ENCODE peak calls at places on chromosomes 6 and 20, in four cellular contexts. O, P, M and Q are unnamed samples.
A peak's percentile ranks its signal among the peaks of the same experiment; 100 is the strongest.

GRCh38 chr20:10179574-10180298 is 38.9 kb upstream of the SNAP25 start:
- DNase-seq in M (peak; percentile 8), O (peak; percentile 22), P (no peak), Q (no peak)

GRCh38 chr6:14412026-14412425 is 294.5 kb downstream of the CD83 start:
- DNase-seq in O (no peak), P (no peak), M (no peak), Q (no peak)

GRCh38 chr20:57118107-57118769 is 148.2 kb downstream of the BMP7 start:
- DNase-seq in P (no peak), O (no peak), M (no peak), Q (peak; percentile 15)

GRCh38 chr6:72784581-72784980 is 162.7 kb downstream of the KCNQ5 start:
- DNase-seq in P (no peak), O (no peak), M (no peak), Q (no peak)

GRCh38 chr20:40606660-40607059 is 82.4 kb downstream of the MAFB start:
- DNase-seq in P (no peak), O (no peak), M (no peak), Q (no peak)

GRCh38 chr6:148379966-148380653 is 37.5 kb downstream of the SASH1 start:
- DNase-seq in O (no peak), M (no peak), P (no peak), Q (no peak)

GRCh38 chr6:169317441-169318202 is 64.0 kb upstream of the THBS2 start:
- DNase-seq in M (no peak), P (no peak), O (no peak), Q (peak; percentile 6)

GRCh38 chr6:169961772-169962561 is 210.5 kb downstream of the ERMARD start:
- DNase-seq in M (no peak), O (peak; percentile 32), P (no peak), Q (no peak)

GRCh38 chr6:140987364-140988135 is 1145.2 kb upstream of the GJE1 start:
- DNase-seq in P (no peak), O (no peak), M (no peak), Q (no peak)

GRCh38 chr20:35192071-35192872 is 20.4 kb downstream of the PROCR start:
- DNase-seq in P (no peak), O (no peak), M (no peak), Q (no peak)

GRCh38 chr6:2891768-2892170 is 11.3 kb downstream of the SERPINB9 start:
- DNase-seq in M (no peak), P (peak; percentile 89), O (no peak), Q (peak; percentile 16)

GRCh38 chr6:30463242-30463641 is 26.1 kb upstream of the HLA-E start:
- DNase-seq in O (no peak), P (no peak), M (no peak), Q (no peak)

GRCh38 chr6:158468666-158469065 is 91.2 kb upstream of the TMEM181 start:
- DNase-seq in M (no peak), P (no peak), O (no peak), Q (no peak)

GRCh38 chr20:20492521-20493334 is 124.8 kb downstream of the INSM1 start:
- DNase-seq in O (peak; percentile 30), P (no peak), M (no peak), Q (no peak)

GRCh38 chr6:106511274-106512047 is 117.8 kb downstream of the RTN4IP1 start:
- DNase-seq in P (no peak), M (no peak), O (peak; percentile 60), Q (peak; percentile 51)

GRCh38 chr20:10609276-10609675 is 64.5 kb downstream of the JAG1 start:
- DNase-seq in P (no peak), O (no peak), M (no peak), Q (no peak)

GRCh38 chr20:46580613-46581012 is 30.2 kb upstream of the OCSTAMP start:
- DNase-seq in P (no peak), M (no peak), O (no peak), Q (no peak)
- TF ChIP-seq JUND in P (no peak), M (no peak), O (no peak), Q (no peak)

DNA sequence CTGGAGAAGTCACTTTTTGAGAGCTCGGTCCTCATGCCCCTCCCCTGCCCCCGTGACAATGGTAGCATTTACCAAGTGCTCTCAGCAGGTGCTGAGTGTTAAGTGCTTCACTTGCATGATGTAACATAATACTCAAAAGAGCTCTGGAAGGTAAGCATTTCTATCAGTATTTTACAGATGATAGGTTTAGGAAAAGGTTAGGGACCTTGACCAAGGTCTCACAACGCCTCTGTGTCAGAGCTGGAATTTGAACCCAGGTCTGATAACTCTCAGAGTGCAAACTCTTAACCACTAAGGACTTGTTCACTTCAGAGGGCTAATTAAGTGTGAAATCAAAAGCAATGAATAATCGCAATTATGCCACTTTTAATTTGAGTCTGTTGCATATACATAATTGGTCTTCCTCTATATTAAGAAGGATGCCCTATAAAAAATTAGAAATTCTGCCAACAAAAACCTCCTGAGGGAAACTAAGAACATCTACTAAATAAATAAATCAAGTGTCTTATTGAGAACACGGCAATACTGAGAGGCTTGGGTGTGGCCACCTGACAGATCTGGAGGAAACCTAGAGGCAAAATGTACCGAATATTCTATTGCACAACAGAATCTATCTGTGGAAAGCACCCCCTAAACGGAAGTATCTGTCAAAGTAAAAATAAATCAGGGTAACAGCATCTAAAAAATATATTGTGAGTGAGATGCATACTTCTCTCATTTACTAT is 109.8 kb downstream of the BACH2 start:
- DNase-seq in P (no peak), O (no peak), M (no peak), Q (no peak)
- TF ChIP-seq JUND in P (no peak), O (no peak), M (no peak), Q (no peak)

DNA sequence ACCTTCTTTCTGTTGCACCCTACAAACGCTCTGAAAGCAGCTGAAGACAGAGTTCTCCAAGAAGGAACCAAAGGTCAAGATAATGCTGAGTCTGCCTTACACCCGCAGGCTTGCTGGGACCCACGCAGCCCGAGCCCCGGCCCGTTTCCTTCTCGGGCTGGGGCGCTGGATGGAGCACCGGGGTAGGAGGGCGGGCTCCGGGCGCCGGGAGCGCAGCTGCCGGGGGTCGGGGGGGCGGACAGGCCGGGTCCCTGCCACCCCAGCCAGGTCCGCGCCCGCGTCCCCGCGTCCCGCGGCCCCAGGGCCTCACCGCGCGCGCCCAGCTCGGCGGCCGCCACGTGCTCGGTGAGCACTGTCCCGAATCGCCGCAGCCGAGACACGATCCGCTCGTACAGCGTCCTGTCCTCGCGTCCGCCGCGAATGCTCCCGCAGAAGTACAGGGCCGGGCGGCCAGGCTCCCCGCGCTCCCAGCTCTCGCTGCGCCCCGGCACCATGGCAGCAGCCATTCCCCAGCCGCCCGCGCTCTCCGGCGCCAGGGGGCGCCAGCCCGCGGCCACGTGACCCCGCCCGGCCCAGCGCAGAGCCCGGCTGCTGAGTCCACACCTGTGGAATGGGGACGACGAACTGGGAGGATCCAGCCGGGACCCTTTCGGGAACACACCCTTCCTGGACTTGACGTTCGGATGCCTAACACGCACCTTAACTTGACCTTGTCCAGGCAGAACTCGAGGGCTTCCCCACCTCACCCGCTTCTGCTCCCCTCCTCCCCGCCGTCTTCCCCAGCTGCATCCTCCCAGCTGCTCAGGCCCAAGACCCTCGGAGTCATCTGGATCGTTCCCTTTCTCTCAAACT is at the start of gene DNPH1:
- DNase-seq in M (peak; percentile 48), P (no peak), O (peak; percentile 95), Q (peak; percentile 81)
- TF ChIP-seq JUND in M (no peak), P (no peak), O (no peak), Q (no peak)

GRCh38 chr20:2124632-2125131 is 23.1 kb downstream of the STK35 start:
- DNase-seq in M (no peak), P (no peak), O (no peak), Q (no peak)
- TF ChIP-seq JUND in M (no peak), P (no peak), O (no peak), Q (no peak)